ENCODE peak calls at places on chromosomes 3 and 15, in six cellular contexts. One of them, this sample, is unnamed. For H3K4me1, the result is how much of the 10 kb centered on the place peaks cover.

GRCh38 chr3:157713101-157713500 is 209.9 kb upstream of the VEPH1 start:
- DNase-seq in esophagus squamous epithelium: no peak
- DNase-seq in stomach: no peak
- DNase-seq in psoas muscle: no peak
- DNase-seq in body of pancreas: no peak
- DNase-seq in mucosa of descending colon: no peak
- DNase-seq in this sample: no peak

GRCh38 chr15:82995938-82996337 is 9.9 kb downstream of the RAMAC start:
- DNase-seq in mucosa of descending colon: no peak
- DNase-seq in body of pancreas: no peak
- DNase-seq in esophagus squamous epithelium: no peak
- DNase-seq in stomach: no peak
- DNase-seq in psoas muscle: no peak
- DNase-seq in this sample: no peak

GRCh38 chr3:11591401-11592266 is 52.1 kb downstream of the VGLL4 start:
- DNase-seq in body of pancreas: peak
- DNase-seq in esophagus squamous epithelium: no peak
- DNase-seq in psoas muscle: no peak
- DNase-seq in mucosa of descending colon: no peak
- DNase-seq in stomach: peak
- DNase-seq in this sample: no peak

GRCh38 chr3:197408177-197408957 is 110.0 kb upstream of the DLG1 start:
- DNase-seq in body of pancreas: no peak
- DNase-seq in mucosa of descending colon: no peak
- DNase-seq in esophagus squamous epithelium: no peak
- DNase-seq in stomach: no peak
- DNase-seq in psoas muscle: no peak
- DNase-seq in this sample: no peak

GRCh38 chr3:17394541-17395179 is 347.8 kb downstream of the TBC1D5 start:
- DNase-seq in stomach: no peak
- DNase-seq in esophagus squamous epithelium: no peak
- DNase-seq in psoas muscle: no peak
- DNase-seq in body of pancreas: no peak
- DNase-seq in mucosa of descending colon: no peak
- DNase-seq in this sample: no peak

GRCh38 chr15:85124173-85124572 is 142.5 kb downstream of the PDE8A start:
- DNase-seq in psoas muscle: no peak
- DNase-seq in stomach: no peak
- DNase-seq in body of pancreas: no peak
- DNase-seq in esophagus squamous epithelium: no peak
- DNase-seq in mucosa of descending colon: no peak
- DNase-seq in this sample: no peak

GRCh38 chr3:99509224-99509623 is 129.2 kb upstream of the COL8A1 start:
- DNase-seq in mucosa of descending colon: no peak
- DNase-seq in psoas muscle: no peak
- DNase-seq in body of pancreas: no peak
- DNase-seq in stomach: no peak
- DNase-seq in esophagus squamous epithelium: no peak
- DNase-seq in this sample: no peak

GRCh38 chr3:122615303-122615702 is 37.9 kb downstream of the PARP15 start:
- DNase-seq in body of pancreas: no peak
- DNase-seq in esophagus squamous epithelium: no peak
- DNase-seq in mucosa of descending colon: no peak
- DNase-seq in psoas muscle: no peak
- DNase-seq in stomach: no peak
- DNase-seq in this sample: no peak

GRCh38 chr15:62492900-62493299 is 327.8 kb upstream of the C2CD4B start:
- DNase-seq in esophagus squamous epithelium: no peak
- DNase-seq in stomach: no peak
- DNase-seq in body of pancreas: no peak
- DNase-seq in psoas muscle: no peak
- DNase-seq in mucosa of descending colon: no peak
- DNase-seq in this sample: no peak

GRCh38 chr3:10594915-10595314 is 89.5 kb upstream of the ATP2B2 start:
- DNase-seq in body of pancreas: peak
- DNase-seq in mucosa of descending colon: no peak
- DNase-seq in stomach: no peak
- DNase-seq in esophagus squamous epithelium: no peak
- DNase-seq in psoas muscle: peak
- DNase-seq in this sample: no peak

GRCh38 chr3:188262913-188263683 is 109.1 kb downstream of the LPP start:
- DNase-seq in psoas muscle: no peak
- DNase-seq in esophagus squamous epithelium: no peak
- DNase-seq in mucosa of descending colon: no peak
- DNase-seq in body of pancreas: no peak
- DNase-seq in stomach: no peak
- DNase-seq in this sample: peak

GRCh38 chr15:45212493-45212892 is 24.7 kb upstream of the SHF start:
- DNase-seq in psoas muscle: no peak
- DNase-seq in mucosa of descending colon: no peak
- DNase-seq in stomach: no peak
- DNase-seq in esophagus squamous epithelium: no peak
- DNase-seq in body of pancreas: no peak
- DNase-seq in this sample: no peak

GRCh38 chr15:33735637-33736247 is 232.6 kb upstream of the CHRM5 start:
- DNase-seq in esophagus squamous epithelium: no peak
- DNase-seq in stomach: peak
- DNase-seq in psoas muscle: no peak
- DNase-seq in mucosa of descending colon: no peak
- DNase-seq in body of pancreas: peak
- DNase-seq in this sample: no peak

GRCh38 chr3:107065094-107065861 is 312.0 kb upstream of the CCDC54 start:
- DNase-seq in stomach: no peak
- DNase-seq in mucosa of descending colon: no peak
- DNase-seq in psoas muscle: peak
- DNase-seq in esophagus squamous epithelium: no peak
- DNase-seq in body of pancreas: no peak
- DNase-seq in this sample: no peak

GRCh38 chr15:25800761-25801515 is 62.2 kb downstream of the ATP10A start:
- DNase-seq in psoas muscle: no peak
- DNase-seq in stomach: no peak
- DNase-seq in body of pancreas: no peak
- DNase-seq in mucosa of descending colon: no peak
- DNase-seq in esophagus squamous epithelium: no peak
- DNase-seq in this sample: no peak

GRCh38 chr3:158802399-158803023 is 657 bp downstream of the MFSD1 start:
- DNase-seq in body of pancreas: peak
- DNase-seq in stomach: no peak
- DNase-seq in mucosa of descending colon: no peak
- DNase-seq in psoas muscle: no peak
- DNase-seq in esophagus squamous epithelium: no peak
- DNase-seq in this sample: no peak

GRCh38 chr3:45026038-45026437 is at the start of gene CLEC3B:
- DNase-seq in stomach: no peak
- DNase-seq in mucosa of descending colon: peak
- DNase-seq in esophagus squamous epithelium: no peak
- DNase-seq in body of pancreas: peak
- DNase-seq in psoas muscle: peak
- DNase-seq in this sample: no peak

GRCh38 chr3:42394579-42395288 is 15.7 kb downstream of the LYZL4 start:
- DNase-seq in mucosa of descending colon: no peak
- DNase-seq in psoas muscle: no peak
- DNase-seq in esophagus squamous epithelium: no peak
- DNase-seq in stomach: no peak
- DNase-seq in body of pancreas: peak
- DNase-seq in this sample: no peak

GRCh38 chr3:127423856-127424765 is 136.3 kb upstream of the PRR20G start:
- DNase-seq in esophagus squamous epithelium: no peak
- DNase-seq in body of pancreas: no peak
- DNase-seq in mucosa of descending colon: no peak
- DNase-seq in psoas muscle: no peak
- DNase-seq in stomach: no peak
- DNase-seq in this sample: no peak

GRCh38 chr3:127424766-127425504 is 137.1 kb upstream of the PRR20G start:
- DNase-seq in psoas muscle: no peak
- DNase-seq in mucosa of descending colon: no peak
- DNase-seq in stomach: no peak
- DNase-seq in esophagus squamous epithelium: no peak
- DNase-seq in body of pancreas: no peak
- DNase-seq in this sample: no peak

GRCh38 chr3:127421943-127422662 is 134.3 kb upstream of the PRR20G start:
- DNase-seq in stomach: no peak
- DNase-seq in mucosa of descending colon: no peak
- DNase-seq in body of pancreas: no peak
- DNase-seq in esophagus squamous epithelium: no peak
- DNase-seq in psoas muscle: no peak
- DNase-seq in this sample: no peak

GRCh38 chr3:127420825-127421224 is 133.0 kb upstream of the PRR20G start:
- DNase-seq in mucosa of descending colon: no peak
- DNase-seq in stomach: no peak
- DNase-seq in esophagus squamous epithelium: no peak
- DNase-seq in body of pancreas: no peak
- DNase-seq in psoas muscle: no peak
- DNase-seq in this sample: no peak

DNA sequence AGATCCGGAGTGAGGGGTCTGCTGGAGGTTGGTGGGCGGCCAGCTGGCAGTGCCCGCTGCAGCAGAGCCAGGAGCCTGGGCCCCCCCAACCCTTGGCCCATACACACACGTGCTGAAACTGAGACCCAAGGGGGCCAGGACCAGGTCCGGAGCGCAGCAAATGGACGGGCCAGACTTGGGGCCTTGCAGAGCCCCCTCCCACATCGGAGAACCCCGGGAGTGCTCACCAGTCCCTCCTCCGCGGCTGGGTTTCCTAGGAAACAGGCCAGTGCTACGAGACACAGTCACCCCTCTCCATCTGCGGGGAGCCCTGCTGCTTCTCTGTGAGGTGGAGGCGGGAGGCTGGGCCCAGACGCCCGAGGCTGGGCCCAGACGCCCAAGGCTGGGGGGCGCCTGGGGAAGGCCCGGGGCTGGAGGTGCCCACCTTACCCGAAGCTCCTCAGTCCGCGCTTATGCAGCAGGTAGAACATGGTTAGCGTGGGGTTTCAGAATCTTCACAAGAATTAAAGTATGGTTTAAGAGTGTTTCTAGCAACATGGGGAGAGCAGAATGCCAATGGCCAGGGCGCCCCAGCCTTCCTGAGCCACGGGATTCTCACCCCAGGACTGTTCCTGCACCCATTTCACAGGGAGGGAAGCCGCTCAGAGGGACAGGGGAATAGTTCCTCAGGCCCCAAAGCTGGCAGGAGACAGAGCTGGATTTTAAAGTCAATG is 135.0 kb upstream of the PRR20G start:
- DNase-seq in body of pancreas: no peak
- DNase-seq in psoas muscle: no peak
- DNase-seq in stomach: no peak
- DNase-seq in mucosa of descending colon: no peak
- DNase-seq in esophagus squamous epithelium: no peak
- DNase-seq in this sample: no peak
- H3K4me1 ChIP-seq in body of pancreas: under half
- H3K4me1 ChIP-seq in psoas muscle: under half
- H3K4me1 ChIP-seq in stomach: under half
- H3K4me1 ChIP-seq in mucosa of descending colon: under half
- H3K4me1 ChIP-seq in esophagus squamous epithelium: under half
- H3K4me1 ChIP-seq in this sample: under half

DNA sequence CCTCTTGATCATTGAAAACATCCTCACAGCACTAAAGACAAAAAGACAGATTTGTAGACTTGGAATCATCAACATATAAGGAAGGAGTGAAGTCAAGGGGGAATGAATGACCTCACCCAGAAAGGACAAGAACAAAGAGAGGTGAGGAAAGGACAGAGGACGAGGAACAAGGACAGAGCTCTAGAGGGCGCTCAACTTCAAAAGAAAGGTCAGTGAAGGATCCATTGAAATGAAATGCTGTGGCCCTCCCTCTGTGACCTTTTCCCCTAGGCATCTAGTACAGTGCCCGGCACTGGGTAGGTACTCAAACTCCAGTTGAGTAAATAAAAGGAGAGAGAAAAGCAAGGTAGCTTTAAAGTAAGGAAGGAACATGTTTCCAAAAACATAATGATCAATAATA is 2.6 kb downstream of the ATP8B4 start:
- DNase-seq in mucosa of descending colon: no peak
- DNase-seq in body of pancreas: peak
- DNase-seq in stomach: no peak
- DNase-seq in esophagus squamous epithelium: no peak
- DNase-seq in psoas muscle: no peak
- DNase-seq in this sample: no peak
- TF ChIP-seq CTCF in mucosa of descending colon: no peak
- TF ChIP-seq CTCF in body of pancreas: peak
- TF ChIP-seq CTCF in stomach: no peak
- TF ChIP-seq CTCF in esophagus squamous epithelium: no peak
- TF ChIP-seq CTCF in psoas muscle: no peak
- TF ChIP-seq CTCF in this sample: no peak

DNA sequence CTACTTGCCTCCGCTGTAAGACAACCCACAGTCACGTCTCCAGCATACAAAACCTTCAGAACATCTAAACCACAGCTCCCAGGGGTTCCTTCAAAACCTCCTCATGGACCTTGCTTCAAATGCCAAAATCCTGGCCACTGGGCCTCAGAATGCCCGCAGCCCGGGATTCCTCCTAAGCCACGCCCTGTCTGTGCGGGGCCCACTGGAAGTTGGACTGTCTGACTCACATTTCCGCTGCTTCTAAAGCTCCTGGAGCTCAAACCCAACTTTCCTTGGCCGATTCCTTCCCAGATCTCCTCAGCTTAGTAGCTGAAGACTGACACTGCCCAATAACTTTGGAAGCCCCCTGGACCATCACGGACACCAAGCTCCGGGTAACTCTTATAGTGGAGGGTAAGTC is 17.9 kb upstream of the OR5H6 start:
- DNase-seq in mucosa of descending colon: no peak
- DNase-seq in stomach: no peak
- DNase-seq in body of pancreas: no peak
- DNase-seq in psoas muscle: no peak
- DNase-seq in esophagus squamous epithelium: no peak
- DNase-seq in this sample: no peak
- H3K4me1 ChIP-seq in mucosa of descending colon: under half
- H3K4me1 ChIP-seq in stomach: under half
- H3K4me1 ChIP-seq in body of pancreas: under half
- H3K4me1 ChIP-seq in psoas muscle: under half
- H3K4me1 ChIP-seq in esophagus squamous epithelium: under half
- H3K4me1 ChIP-seq in this sample: under half

GRCh38 chr15:69408841-69409240 is 5.3 kb upstream of the KIF23 start:
- DNase-seq in body of pancreas: no peak
- DNase-seq in esophagus squamous epithelium: no peak
- DNase-seq in stomach: no peak
- DNase-seq in psoas muscle: no peak
- DNase-seq in mucosa of descending colon: no peak
- DNase-seq in this sample: no peak

GRCh38 chr15:69407719-69408400 is 6.3 kb upstream of the KIF23 start:
- DNase-seq in body of pancreas: no peak
- DNase-seq in mucosa of descending colon: no peak
- DNase-seq in stomach: no peak
- DNase-seq in esophagus squamous epithelium: no peak
- DNase-seq in psoas muscle: no peak
- DNase-seq in this sample: no peak

GRCh38 chr15:69412274-69412673 is 1.9 kb upstream of the KIF23 start:
- DNase-seq in body of pancreas: no peak
- DNase-seq in mucosa of descending colon: no peak
- DNase-seq in esophagus squamous epithelium: no peak
- DNase-seq in psoas muscle: no peak
- DNase-seq in stomach: no peak
- DNase-seq in this sample: no peak

GRCh38 chr15:69412701-69413100 is 1.4 kb upstream of the KIF23 start:
- DNase-seq in mucosa of descending colon: no peak
- DNase-seq in stomach: no peak
- DNase-seq in esophagus squamous epithelium: no peak
- DNase-seq in body of pancreas: no peak
- DNase-seq in psoas muscle: no peak
- DNase-seq in this sample: no peak

GRCh38 chr15:69410290-69410874 is 3.8 kb upstream of the KIF23 start:
- DNase-seq in stomach: no peak
- DNase-seq in body of pancreas: no peak
- DNase-seq in mucosa of descending colon: no peak
- DNase-seq in psoas muscle: no peak
- DNase-seq in esophagus squamous epithelium: no peak
- DNase-seq in this sample: no peak
- TF ChIP-seq CTCF in stomach: no peak
- TF ChIP-seq CTCF in body of pancreas: no peak
- TF ChIP-seq CTCF in mucosa of descending colon: no peak
- TF ChIP-seq CTCF in psoas muscle: peak
- TF ChIP-seq CTCF in esophagus squamous epithelium: no peak
- TF ChIP-seq CTCF in this sample: no peak

This sample was measured in thoracic aorta.